ENCODE peak calls at places on chromosomes 12 and 14, in six cellular contexts. N is HL-60, Z is K562, I is HepG2, Y is H1, H is SK-N-SH. L is an unnamed sample.

GRCh38 chr12:99131761-99132199 is 486.7 kb downstream of the APAF1 start:
- DNase-seq in N (no peak), Z (no peak), I (no peak), Y (peak; percentile 79), H (no peak), L (no peak)

GRCh38 chr12:130011611-130012385 is 108.0 kb upstream of the TMEM132D start:
- DNase-seq in N (no peak), Z (no peak), I (no peak), Y (no peak), H (no peak), L (no peak)

GRCh38 chr12:129305851-129306250 is 452.6 kb downstream of the GLT1D1 start:
- DNase-seq in N (no peak), Z (no peak), I (no peak), Y (no peak), H (no peak), L (no peak)

GRCh38 chr14:25841226-25841625 is 756.6 kb downstream of the NOVA1 start:
- DNase-seq in N (no peak), Z (no peak), I (no peak), Y (no peak), H (no peak), L (no peak)

GRCh38 chr14:22886500-22887259 is 3.7 kb downstream of the REM2 start:
- DNase-seq in N (peak; percentile 20), Z (peak; percentile 92), I (no peak), Y (peak; percentile 87), H (peak; percentile 93), L (peak; percentile 45)

GRCh38 chr14:23294734-23295561 is 7.7 kb downstream of the PPP1R3E start:
- DNase-seq in N (peak; percentile 54), Z (peak; percentile 84), I (peak; percentile 77), Y (peak; percentile 56), H (peak; percentile 54), L (no peak)

GRCh38 chr14:72743626-72744025 is 150.3 kb downstream of the DPF3 start:
- DNase-seq in N (no peak), Z (no peak), I (no peak), Y (peak; percentile 27), H (no peak), L (no peak)

GRCh38 chr14:65169351-65169750 is 67.0 kb upstream of the MAX start:
- DNase-seq in N (no peak), Z (no peak), I (no peak), Y (no peak), H (no peak), L (peak; percentile 91)

GRCh38 chr14:70127186-70127585 is 61.6 kb downstream of the SLC8A3 start:
- DNase-seq in N (no peak), Z (no peak), I (no peak), Y (no peak), H (no peak), L (no peak)

GRCh38 chr12:988616-989015 is 2.4 kb upstream of the ERC1 start:
- DNase-seq in N (no peak), Z (no peak), I (no peak), Y (no peak), H (no peak), L (no peak)

GRCh38 chr12:58916891-58917570 is 3.3 kb downstream of the LRIG3 start:
- DNase-seq in N (no peak), Z (no peak), I (no peak), Y (no peak), H (no peak), L (no peak)

GRCh38 chr12:19461986-19462385 is 22.7 kb downstream of the AEBP2 start:
- DNase-seq in N (no peak), Z (peak; percentile 15), I (no peak), Y (no peak), H (peak; percentile 22), L (no peak)

GRCh38 chr12:67926063-67926462 is 63.2 kb upstream of the IFNG-AS1 start:
- DNase-seq in N (no peak), Z (no peak), I (no peak), Y (no peak), H (no peak), L (no peak)

GRCh38 chr12:62434504-62435336 is 31.9 kb upstream of the MON2 start:
- DNase-seq in N (peak; percentile 4), Z (no peak), I (no peak), Y (no peak), H (peak; percentile 25), L (no peak)

GRCh38 chr12:42763682-42764081 is 174.1 kb upstream of the PRICKLE1 start:
- DNase-seq in N (no peak), Z (no peak), I (no peak), Y (no peak), H (no peak), L (no peak)

GRCh38 chr14:100304825-100305445 is 1.3 kb downstream of the SLC25A29 start:
- DNase-seq in N (no peak), Z (peak; percentile 57), I (no peak), Y (peak; percentile 73), H (no peak), L (no peak)

GRCh38 chr14:105929327-105930081 is 403.1 kb downstream of the TMEM121 start:
- DNase-seq in N (no peak), Z (no peak), I (no peak), Y (no peak), H (no peak), L (no peak)

GRCh38 chr12:95198914-95199313 is 18.4 kb downstream of the FGD6 start:
- DNase-seq in N (no peak), Z (no peak), I (no peak), Y (no peak), H (no peak), L (peak; percentile 49)

GRCh38 chr12:95202691-95203476 is 14.4 kb downstream of the FGD6 start:
- DNase-seq in N (no peak), Z (peak; percentile 45), I (no peak), Y (no peak), H (no peak), L (no peak)

GRCh38 chr12:95203477-95203843 is 13.8 kb downstream of the FGD6 start:
- DNase-seq in N (no peak), Z (no peak), I (no peak), Y (no peak), H (no peak), L (no peak)

GRCh38 chr12:95200128-95200973 is 16.9 kb downstream of the FGD6 start:
- DNase-seq in N (no peak), Z (no peak), I (no peak), Y (no peak), H (no peak), L (no peak)

GRCh38 chr12:95201056-95201670 is 16.1 kb downstream of the FGD6 start:
- DNase-seq in N (no peak), Z (no peak), I (no peak), Y (no peak), H (no peak), L (no peak)
- TF ChIP-seq GABPA in N (no peak), Z (no peak), I (no peak), Y (no peak), H (no peak), L (no peak)

DNA sequence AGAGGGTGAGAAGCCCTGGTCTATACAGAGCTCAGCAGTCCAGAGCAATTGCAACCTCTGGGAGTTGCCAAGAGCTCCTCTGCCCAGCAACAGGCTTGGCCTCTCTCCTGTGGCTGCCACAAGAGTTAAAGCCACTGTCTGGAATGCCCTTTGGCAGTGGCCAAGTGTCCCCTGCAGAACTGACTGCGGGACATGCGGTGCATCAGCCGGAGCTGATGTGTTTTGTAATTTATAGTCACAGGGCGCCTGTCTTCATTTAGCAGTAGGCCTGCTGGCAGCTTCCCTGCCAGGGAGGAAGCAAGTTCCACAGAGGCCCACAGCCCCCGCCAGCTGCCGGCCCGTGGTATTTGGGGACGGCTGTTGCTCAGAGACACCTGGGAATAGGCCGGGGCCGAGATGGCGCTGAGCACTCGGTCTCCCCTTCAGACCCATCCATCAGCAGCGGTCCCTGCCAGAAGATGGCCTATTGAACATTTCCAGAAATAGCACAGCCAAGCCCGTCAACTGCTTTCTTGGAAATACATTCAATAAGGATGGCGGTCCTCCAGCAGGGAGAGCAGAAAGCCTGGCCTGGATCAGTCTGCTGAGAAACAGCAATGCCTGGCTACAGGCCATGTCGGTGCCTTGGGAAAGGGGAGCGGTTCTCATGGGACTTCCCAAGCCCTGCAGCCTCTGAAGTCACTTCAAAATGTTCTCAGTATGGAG is 217.4 kb downstream of the CRADD start:
- DNase-seq in N (peak; percentile 52), Z (no peak), I (no peak), Y (peak; percentile 37), H (peak; percentile 38), L (no peak)
- TF ChIP-seq GABPA in N (no peak), Z (no peak), I (no peak), Y (no peak), H (no peak), L (no peak)

DNA sequence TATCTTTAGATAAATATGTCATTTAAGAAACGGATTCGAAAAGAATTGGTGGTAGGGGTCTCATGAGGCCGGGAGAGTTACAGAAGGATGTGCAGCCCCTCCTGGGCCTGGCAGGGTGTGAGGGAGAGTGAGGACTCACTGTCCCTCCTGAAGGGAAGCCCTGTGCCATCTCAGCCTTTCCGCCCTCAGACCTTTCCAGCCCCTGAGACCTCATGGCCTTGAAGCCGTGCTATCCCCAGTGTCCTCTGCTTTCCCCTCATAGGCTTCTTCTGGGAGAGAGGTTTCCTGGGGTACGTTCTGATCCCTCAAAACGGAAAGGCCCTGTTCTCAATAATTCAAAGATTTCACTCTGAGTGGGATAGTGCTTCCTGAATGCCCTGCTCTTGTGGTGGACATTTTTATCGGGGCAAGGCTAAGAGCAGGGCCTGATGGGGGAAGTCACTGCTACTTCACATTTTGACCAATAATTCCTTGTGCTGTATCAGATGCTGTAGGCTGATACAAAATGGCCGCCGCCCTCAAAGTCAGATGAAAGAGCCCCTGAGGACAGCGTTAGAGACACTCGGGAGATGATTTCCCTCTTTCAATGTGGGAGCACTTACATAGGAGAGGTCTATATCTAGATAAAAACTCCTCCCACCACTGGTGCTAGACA is 1.3 kb downstream of the CD4 start:
- DNase-seq in N (peak; percentile 60), Z (no peak), I (no peak), Y (no peak), H (no peak), L (no peak)
- TF ChIP-seq GABPA in N (no peak), Z (no peak), I (no peak), Y (no peak), H (no peak), L (no peak)

GRCh38 chr12:29234965-29235364 is 85.9 kb downstream of the FAR2 start:
- DNase-seq in N (no peak), Z (no peak), I (no peak), Y (no peak), H (no peak), L (no peak)
- TF ChIP-seq GABPA in N (no peak), Z (no peak), I (no peak), Y (no peak), H (no peak), L (no peak)

DNA sequence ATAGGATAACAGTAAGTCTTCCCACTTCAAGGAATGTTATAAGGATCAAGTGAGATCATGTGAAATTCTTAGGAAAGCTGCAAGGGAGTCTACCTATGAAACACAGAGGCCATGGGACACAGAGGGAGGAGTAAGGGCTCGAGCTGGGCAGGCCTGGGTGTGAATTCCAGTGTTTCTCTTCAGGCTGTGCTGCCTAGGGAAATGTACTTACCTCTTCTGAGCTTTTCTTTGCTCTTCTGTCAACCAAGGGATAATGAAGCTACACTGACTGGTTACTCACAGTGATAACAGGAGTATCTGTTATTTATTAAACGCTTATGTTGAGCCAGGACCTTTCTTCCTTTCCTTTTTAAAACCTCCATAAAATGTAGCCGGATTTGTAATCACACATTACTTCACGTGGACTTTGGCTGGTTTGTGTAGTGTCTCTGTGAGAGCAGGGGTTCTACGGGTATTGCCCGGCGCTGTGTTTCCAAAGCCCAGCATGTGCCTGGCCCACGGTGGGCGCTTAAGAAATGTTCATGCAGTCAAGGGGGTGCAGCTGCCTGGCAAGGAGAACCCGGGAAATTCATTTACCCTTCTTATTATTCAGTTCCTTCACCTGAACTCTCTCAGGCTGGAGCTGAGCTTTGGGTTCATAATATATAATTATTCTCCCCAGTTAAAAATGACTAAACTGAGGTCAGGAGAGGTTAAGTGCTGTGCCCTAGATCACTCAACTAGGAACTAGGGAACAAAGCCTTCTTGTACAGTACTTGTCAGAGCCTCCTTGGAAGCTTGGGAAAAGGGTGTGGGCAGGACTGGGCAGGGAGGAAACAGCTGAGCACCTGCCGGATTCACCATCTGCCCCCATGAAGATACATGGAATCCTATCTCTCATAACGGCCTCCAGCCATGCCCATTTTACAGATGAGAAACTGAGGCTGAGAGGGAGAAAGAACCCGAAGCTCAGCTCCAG is 214.2 kb downstream of the CACNA1C start:
- DNase-seq in N (no peak), Z (no peak), I (peak; percentile 56), Y (no peak), H (no peak), L (no peak)
- TF ChIP-seq GABPA in N (no peak), Z (no peak), I (no peak), Y (no peak), H (no peak), L (no peak)

L was measured in GM12878.